ENCODE peak calls at places on chromosomes 4 and X, in ten cellular contexts. H, N, G, C, W, D, P, A, S and X are unnamed samples.

GRCh38 chr4:288891-289290 is 16.4 kb downstream of the ZNF732 start:
- DNase-seq in H (no peak), N (no peak), G (no peak), C (no peak), W (no peak), D (no peak), P (peak; percentile 1), A (no peak), S (no peak), X (no peak)

GRCh38 chr4:44016582-44017421 is 431.8 kb downstream of the KCTD8 start:
- DNase-seq in H (no peak), N (no peak), G (peak; percentile 23), C (no peak), W (no peak), D (no peak), P (no peak), A (no peak), S (no peak), X (no peak)

GRCh38 chr4:96097040-96097607 is 257.2 kb downstream of the PDHA2 start:
- DNase-seq in H (no peak), N (no peak), G (no peak), C (no peak), W (no peak), D (no peak), P (peak; percentile 22), A (no peak), S (no peak), X (no peak)

GRCh38 chrX:15475021-15475420 is 18.1 kb downstream of the PIR start:
- DNase-seq in H (no peak), N (no peak), G (no peak), C (no peak), W (no peak), D (no peak), P (peak; percentile 31), A (no peak), S (no peak), X (no peak)

GRCh38 chr4:73452953-73453700 is 17.1 kb downstream of the AFP start:
- DNase-seq in H (no peak), N (no peak), G (no peak), C (no peak), W (no peak), D (no peak), P (peak; percentile 11), A (no peak), S (no peak), X (no peak)

GRCh38 chr4:146398896-146399443 is 122.8 kb downstream of the SLC10A7 start:
- DNase-seq in H (no peak), N (no peak), G (no peak), C (no peak), W (no peak), D (no peak), P (no peak), A (no peak), S (no peak), X (no peak)

GRCh38 chr4:142274137-142274536 is 572.0 kb downstream of the INPP4B start:
- DNase-seq in H (no peak), N (no peak), G (no peak), C (no peak), W (no peak), D (peak; percentile 34), P (peak; percentile 34), A (no peak), S (no peak), X (no peak)

GRCh38 chr4:37628977-37629609 is 57.1 kb downstream of the RELL1 start:
- DNase-seq in H (peak; percentile 41), N (no peak), G (no peak), C (peak; percentile 59), W (no peak), D (peak; percentile 87), P (peak; percentile 67), A (peak; percentile 63), S (no peak), X (no peak)

GRCh38 chrX:97234471-97235097 is 350.9 kb downstream of the RPA4 start:
- DNase-seq in H (no peak), N (no peak), G (no peak), C (no peak), W (no peak), D (no peak), P (no peak), A (no peak), S (no peak), X (no peak)

GRCh38 chr4:91963489-91963888 is 340.3 kb upstream of the GRID2 start:
- DNase-seq in H (no peak), N (no peak), G (no peak), C (no peak), W (no peak), D (peak; percentile 2), P (peak; percentile 82), A (no peak), S (no peak), X (no peak)

GRCh38 chr4:175109933-175110332 is 191.8 kb downstream of the ADAM29 start:
- DNase-seq in H (no peak), N (no peak), G (no peak), C (no peak), W (no peak), D (no peak), P (no peak), A (no peak), S (no peak), X (no peak)

GRCh38 chrX:42123369-42123768 is 200.0 kb upstream of the CASK start:
- DNase-seq in H (no peak), N (no peak), G (no peak), C (no peak), W (no peak), D (no peak), P (no peak), A (no peak), S (no peak), X (no peak)

GRCh38 chr4:123587983-123588494 is 191.4 kb downstream of the SPRY1 start:
- DNase-seq in H (no peak), N (no peak), G (no peak), C (peak; percentile 63), W (no peak), D (peak; percentile 90), P (peak; percentile 59), A (no peak), S (peak; percentile 12), X (no peak)

GRCh38 chr4:172202480-172203076 is 389.4 kb downstream of the GALNTL6 start:
- DNase-seq in H (peak; percentile 24), N (no peak), G (no peak), C (peak; percentile 32), W (no peak), D (peak; percentile 1), P (peak; percentile 46), A (no peak), S (no peak), X (peak; percentile 31)

GRCh38 chr4:47011189-47011518 is 17.8 kb upstream of the GABRA4 start:
- DNase-seq in H (no peak), N (no peak), G (no peak), C (no peak), W (no peak), D (no peak), P (no peak), A (no peak), S (no peak), X (no peak)

GRCh38 chr4:47013373-47013772 is 18.0 kb upstream of the GABRB1 start:
- DNase-seq in H (no peak), N (no peak), G (no peak), C (no peak), W (no peak), D (no peak), P (no peak), A (no peak), S (no peak), X (no peak)

DNA sequence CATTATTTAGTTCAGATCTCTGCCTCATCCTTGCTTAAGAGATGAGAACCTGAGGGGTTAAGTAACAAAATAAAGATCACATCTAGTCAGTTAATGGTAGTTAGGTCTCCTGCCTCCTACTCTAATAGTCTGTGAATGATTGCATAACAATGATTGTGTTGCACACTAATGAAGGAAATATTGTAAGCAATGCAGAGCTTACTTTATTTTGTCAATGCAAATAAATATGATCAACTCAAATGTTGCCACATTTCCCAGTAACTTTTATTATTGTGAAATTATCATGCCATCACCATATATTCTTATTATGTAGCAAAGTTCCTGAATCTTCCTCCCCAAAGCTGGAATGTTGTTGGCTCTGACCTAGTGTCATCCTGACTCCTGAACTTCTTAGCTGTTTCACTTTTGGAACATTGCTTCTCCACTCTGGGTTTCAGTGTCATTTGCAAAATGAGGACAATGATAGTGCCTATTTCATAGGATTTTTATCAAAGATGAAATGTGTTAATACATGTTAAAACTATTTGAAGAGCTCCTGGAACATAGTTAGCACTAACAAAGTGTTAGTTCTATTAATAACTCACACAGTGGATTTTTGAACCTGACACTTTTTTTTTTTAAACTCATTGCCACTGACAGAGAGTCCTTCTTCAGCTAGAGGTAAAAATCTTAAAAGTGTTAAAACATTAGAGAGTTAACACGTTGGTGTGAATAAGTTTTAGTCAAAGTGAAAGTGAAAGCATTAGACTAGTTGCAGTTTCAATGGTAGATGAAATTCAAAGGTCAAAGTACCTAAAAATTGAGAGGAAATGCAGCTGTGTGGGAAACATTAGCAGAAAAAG is 17.2 kb upstream of the GABRA4 start:
- DNase-seq in H (no peak), N (no peak), G (no peak), C (no peak), W (peak; percentile 82), D (no peak), P (no peak), A (no peak), S (no peak), X (peak; percentile 41)
- H3K4me3 ChIP-seq in H (no peak overlapping the region), N (peak overlapping the region; percentile 21), G (no peak overlapping the region), C (no peak overlapping the region), W (peak overlapping the region; percentile 81), D (no peak overlapping the region), P (peak overlapping the region; percentile 17), A (no peak overlapping the region), S (no peak overlapping the region), X (no peak overlapping the region)

GRCh38 chrX:40109288-40110008 is 11.7 kb upstream of the BCOR start:
- DNase-seq in H (peak; percentile 57), N (peak; percentile 62), G (peak; percentile 82), C (no peak), W (peak; percentile 28), D (no peak), P (peak; percentile 68), A (peak; percentile 82), S (no peak), X (peak; percentile 42)
- H3K4me3 ChIP-seq in H (peak overlapping the region; percentile 66), N (peak overlapping the region; percentile 58), G (peak overlapping the region; percentile 49), C (peak overlapping the region; percentile 62), W (no peak overlapping the region), D (peak overlapping the region; percentile 53), P (peak overlapping the region; percentile 48), A (peak overlapping the region; percentile 18), S (peak overlapping the region; percentile 68), X (peak overlapping the region; percentile 50)

DNA sequence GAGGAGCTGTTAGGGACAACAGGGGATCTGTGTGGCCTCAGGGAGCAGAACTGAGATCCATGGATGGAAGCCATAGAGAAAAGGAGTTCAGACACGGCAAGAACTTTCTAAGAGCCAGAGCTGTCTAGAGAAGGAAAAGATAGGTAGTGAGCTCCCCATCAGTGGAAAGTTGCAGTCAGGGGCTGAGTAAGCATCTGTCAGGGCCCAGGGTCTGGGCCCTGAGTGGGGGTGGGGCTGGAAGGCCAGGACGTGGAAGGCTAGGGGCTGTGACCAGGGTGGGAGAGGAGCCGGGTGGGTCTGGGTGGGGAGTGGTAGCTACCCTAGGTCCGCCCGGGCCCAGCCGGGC is 324 bp upstream of the MSN start:
- DNase-seq in H (no peak), N (no peak), G (no peak), C (no peak), W (no peak), D (no peak), P (no peak), A (no peak), S (no peak), X (no peak)
- H3K4me3 ChIP-seq in H (peak overlapping the region; percentile 90), N (peak overlapping the region; percentile 89), G (peak overlapping the region; percentile 69), C (peak overlapping the region; percentile 78), W (peak overlapping the region; percentile 37), D (no peak overlapping the region), P (no peak overlapping the region), A (no peak overlapping the region), S (peak overlapping the region; percentile 74), X (peak overlapping the region; percentile 22)

GRCh38 chr4:108619372-108620100 is 840 bp upstream of the RPL34 start:
- DNase-seq in H (peak; percentile 43), N (no peak), G (no peak), C (no peak), W (peak; percentile 70), D (no peak), P (no peak), A (no peak), S (no peak), X (peak; percentile 74)
- H3K4me3 ChIP-seq in H (peak overlapping the region; percentile 82), N (peak overlapping the region; percentile 72), G (peak overlapping the region; percentile 75), C (peak overlapping the region; percentile 90), W (peak overlapping the region; percentile 96), D (peak overlapping the region; percentile 95), P (peak overlapping the region; percentile 75), A (no peak overlapping the region), S (peak overlapping the region; percentile 66), X (peak overlapping the region; percentile 97)